ENCODE peak calls at places on chromosomes 1 and 21, in five cellular contexts. L is cardiac muscle cell, D is psoas muscle, Z is dorsolateral prefrontal cortex, O is fibroblast of mammary gland. P is an unnamed sample.

GRCh38 chr1:209556159-209556690 is 27.3 kb upstream of the CAMK1G start:
- DNase-seq in L (peak), D (no peak), Z (no peak), O (no peak), P (no peak)

GRCh38 chr1:223500560-223501425 is 107.6 kb downstream of the CCDC185 start:
- DNase-seq in L (no peak), D (no peak), Z (no peak), O (peak), P (no peak)

GRCh38 chr1:180680558-180681144 is 48.8 kb downstream of the XPR1 start:
- DNase-seq in L (no peak), D (no peak), Z (no peak), O (peak), P (no peak)

GRCh38 chr1:100543640-100544039 is 5.7 kb downstream of the GPR88 start:
- DNase-seq in L (no peak), D (peak), Z (no peak), O (no peak), P (no peak)

GRCh38 chr21:14598065-14598464 is 52.0 kb upstream of the SAMSN1 start:
- DNase-seq in L (no peak), D (no peak), Z (no peak), O (no peak), P (no peak)

GRCh38 chr1:117120774-117121588 is 568 bp downstream of the TRIM45 start:
- DNase-seq in L (no peak), D (no peak), Z (no peak), O (peak), P (peak)

GRCh38 chr1:61133048-61134019 is 51.0 kb downstream of the NFIA start:
- DNase-seq in L (no peak), D (no peak), Z (no peak), O (no peak), P (no peak)

GRCh38 chr1:232166942-232167341 is 463.0 kb downstream of the SIPA1L2 start:
- DNase-seq in L (no peak), D (no peak), Z (no peak), O (no peak), P (no peak)

GRCh38 chr1:237590381-237590780 is 300.3 kb downstream of the ZP4 start:
- DNase-seq in L (no peak), D (no peak), Z (no peak), O (no peak), P (no peak)

DNA sequence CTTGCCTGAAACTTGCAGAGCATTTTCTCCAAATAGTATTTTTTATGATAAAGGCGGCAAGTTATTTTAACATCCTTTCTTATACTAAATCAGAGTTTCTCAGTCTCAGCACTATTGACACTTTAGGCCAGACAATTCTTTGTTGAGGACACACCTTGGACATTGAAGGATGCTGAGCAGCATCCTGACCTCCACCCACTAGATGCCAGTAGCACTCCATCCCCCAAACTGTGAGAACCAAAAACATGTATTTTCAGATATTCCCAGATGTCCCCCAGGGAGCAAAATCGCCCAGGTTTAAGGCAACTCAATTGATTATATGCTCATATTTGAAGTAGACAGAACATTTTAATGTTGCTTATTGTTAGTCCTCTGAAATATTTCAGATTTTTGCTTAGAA is 299.4 kb downstream of the ZP4 start:
- DNase-seq in L (no peak), D (no peak), Z (no peak), O (no peak), P (no peak)
- TF ChIP-seq CTCF in L (no peak), D (no peak), Z (no peak), O (no peak), P (no peak)

GRCh38 chr1:56806804-56807203 is 12.4 kb downstream of the FYB2 start:
- DNase-seq in L (no peak), D (no peak), Z (no peak), O (no peak), P (no peak)
- TF ChIP-seq CTCF in L (no peak), D (no peak), Z (no peak), O (no peak), P (no peak)

DNA sequence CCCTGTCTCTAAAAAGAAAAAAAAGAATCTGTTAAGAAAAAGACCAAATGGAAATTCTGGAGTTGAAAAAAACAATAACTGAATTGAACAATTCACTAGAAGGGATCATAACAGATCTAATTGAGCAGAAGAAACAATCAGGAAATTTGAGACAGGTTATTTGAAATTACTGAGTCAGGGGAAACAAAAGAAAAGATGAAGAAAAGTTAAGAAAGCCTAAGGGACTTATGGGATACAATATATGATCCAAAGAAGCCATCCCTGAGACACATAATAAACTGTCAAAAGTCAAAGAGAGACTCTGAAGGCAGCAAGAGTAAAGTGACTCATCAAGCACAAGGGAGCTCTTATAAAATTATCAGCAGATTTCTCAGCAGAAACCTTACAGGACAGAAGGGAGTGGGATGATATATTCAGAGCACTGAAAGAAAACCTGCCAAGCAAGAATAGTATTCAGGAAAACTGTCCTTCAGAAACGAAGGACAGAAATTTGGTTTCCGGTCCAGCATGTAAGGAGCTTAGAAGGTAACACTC is 44.5 kb downstream of the SLC2A1 start:
- DNase-seq in L (no peak), D (no peak), Z (no peak), O (no peak), P (no peak)
- TF ChIP-seq CTCF in L (no peak), D (no peak), Z (no peak), O (no peak), P (no peak)

GRCh38 chr21:45347048-45347711 is 57.8 kb upstream of the COL18A1 start:
- DNase-seq in L (no peak), D (peak), Z (no peak), O (no peak), P (no peak)
- TF ChIP-seq CTCF in L (no peak), D (no peak), Z (no peak), O (no peak), P (no peak)

GRCh38 chr1:162138599-162139397 is 69.3 kb downstream of the NOS1AP start:
- DNase-seq in L (no peak), D (no peak), Z (no peak), O (no peak), P (no peak)

GRCh38 chr1:162139398-162139685 is 69.9 kb downstream of the NOS1AP start:
- DNase-seq in L (no peak), D (no peak), Z (no peak), O (no peak), P (no peak)

GRCh38 chr1:162135271-162135775 is 65.8 kb downstream of the NOS1AP start:
- DNase-seq in L (no peak), D (no peak), Z (no peak), O (no peak), P (no peak)

GRCh38 chr1:162138107-162138506 is 68.6 kb downstream of the NOS1AP start:
- DNase-seq in L (no peak), D (no peak), Z (no peak), O (no peak), P (no peak)

GRCh38 chr1:162136760-162137537 is 67.5 kb downstream of the NOS1AP start:
- DNase-seq in L (no peak), D (no peak), Z (no peak), O (peak), P (no peak)
- TF ChIP-seq CTCF in L (no peak), D (no peak), Z (no peak), O (no peak), P (no peak)

DNA sequence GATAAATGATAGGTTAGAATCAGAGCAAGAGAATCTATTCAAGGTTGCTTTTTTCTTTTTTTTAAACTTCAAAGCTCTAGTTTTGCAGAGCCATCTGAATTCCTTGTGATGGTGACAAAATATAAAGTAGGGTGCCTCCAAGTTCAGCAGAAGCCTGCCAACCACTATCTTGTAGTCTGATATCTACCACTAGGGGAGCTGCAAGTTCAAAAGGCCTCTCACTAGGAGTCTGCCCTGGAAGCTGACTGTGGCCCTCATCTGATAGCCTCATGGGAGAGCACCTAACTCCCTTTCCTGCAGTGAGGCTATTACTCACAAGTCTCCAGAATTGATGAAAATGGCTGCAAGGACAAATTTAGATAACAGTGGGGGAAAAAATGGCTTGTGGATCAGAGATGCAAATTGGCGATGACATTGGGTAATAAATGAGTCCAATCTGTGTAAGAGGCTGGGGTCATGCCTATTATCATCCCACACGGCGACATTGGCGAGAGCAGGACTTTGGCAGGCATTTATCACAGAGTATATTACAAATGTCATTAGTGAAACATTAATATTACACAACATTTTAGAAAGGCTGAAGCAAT is 10.7 kb upstream of the ZP4 start:
- DNase-seq in L (peak), D (no peak), Z (no peak), O (peak), P (no peak)
- TF ChIP-seq CTCF in L (no peak), D (peak), Z (peak), O (peak), P (peak)

DNA sequence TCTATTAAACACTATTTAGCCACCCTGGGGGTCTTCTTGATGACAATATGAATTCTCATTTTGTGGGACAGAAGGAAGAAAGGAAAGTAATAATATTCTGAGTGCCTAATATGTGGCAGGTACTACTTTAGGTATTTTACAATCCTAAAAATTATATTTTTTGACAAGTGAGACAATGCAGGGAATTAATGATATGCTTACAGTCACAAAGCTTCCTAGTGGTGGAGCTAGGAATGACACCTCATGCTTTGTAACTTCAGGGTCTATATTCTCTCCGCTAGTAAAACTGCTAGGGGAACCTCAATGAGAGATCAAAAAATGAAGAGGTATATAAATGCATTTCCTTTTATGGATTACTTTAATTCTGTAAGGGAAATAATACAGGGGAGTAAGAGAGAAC is 44.3 kb downstream of the TPR start:
- DNase-seq in L (no peak), D (no peak), Z (no peak), O (peak), P (no peak)
- TF ChIP-seq CTCF in L (peak), D (peak), Z (peak), O (peak), P (peak)

GRCh38 chr21:28893687-28894086 is 99.0 kb downstream of the LTN1 start:
- DNase-seq in L (no peak), D (no peak), Z (no peak), O (no peak), P (no peak)
- TF ChIP-seq CTCF in L (no peak), D (no peak), Z (no peak), O (no peak), P (no peak)